ENCODE peak calls at places on chromosomes 12 and 14, in five cellular contexts. W, Y, U, Q and E are unnamed samples.

GRCh38 chr14:29528889-29529288 is 398.8 kb downstream of the PRKD1 start:
- DNase-seq in Q (peak; percentile 66), W (no peak), U (no peak), Y (no peak), E (no peak)

GRCh38 chr12:12890492-12890814 is 909 bp upstream of the GPRC5A start:
- DNase-seq in Q (no peak), U (no peak), Y (no peak), W (peak; percentile 79), E (no peak)

GRCh38 chr12:56628671-56629458 is 1.3 kb downstream of the BAZ2A start:
- DNase-seq in U (peak; percentile 35), W (peak; percentile 82), Y (peak; percentile 31), Q (peak; percentile 66), E (peak; percentile 84)

GRCh38 chr14:26598081-26598671 is 343 bp upstream of the NOVA1 start:
- DNase-seq in U (peak; percentile 93), Q (peak; percentile 89), Y (peak; percentile 77), W (peak; percentile 75), E (peak; percentile 75)

GRCh38 chr12:75481774-75482173 is 1.2 kb downstream of the GLIPR1 start:
- DNase-seq in U (no peak), Q (no peak), W (no peak), Y (no peak), E (no peak)

GRCh38 chr12:25972783-25973182 is 14.3 kb downstream of the RASSF8 start:
- DNase-seq in U (no peak), Y (no peak), Q (no peak), W (no peak), E (no peak)

GRCh38 chr14:100015251-100015655 is 50.0 kb upstream of the EVL start:
- DNase-seq in U (no peak), W (no peak), Y (no peak), Q (no peak), E (no peak)

GRCh38 chr12:14138495-14138894 is 157.1 kb upstream of the GRIN2B start:
- DNase-seq in U (peak; percentile 5), Q (peak; percentile 10), Y (no peak), W (no peak), E (no peak)

GRCh38 chr14:21867541-21867940 is 193.9 kb upstream of the OR4E1 start:
- DNase-seq in W (no peak), Y (no peak), Q (no peak), U (no peak), E (no peak)

GRCh38 chr12:58502236-58502635 is 418.1 kb downstream of the LRIG3 start:
- DNase-seq in U (no peak), Q (peak; percentile 41), W (no peak), Y (no peak), E (no peak)

GRCh38 chr14:63993992-63994391 is 141.2 kb downstream of the SYNE2 start:
- DNase-seq in Y (no peak), U (peak; percentile 13), W (no peak), Q (no peak), E (peak; percentile 4)

GRCh38 chr12:57201219-57201618 is 15.4 kb upstream of the NXPH4 start:
- DNase-seq in W (no peak), Y (no peak), Q (no peak), U (no peak), E (no peak)

GRCh38 chr12:2819810-2820209 is 7.3 kb downstream of the ITFG2 start:
- DNase-seq in Q (no peak), W (no peak), Y (no peak), U (no peak), E (no peak)

GRCh38 chr14:99257122-99257672 is 14.8 kb downstream of the BCL11B start:
- DNase-seq in U (no peak), Q (no peak), W (no peak), Y (no peak), E (no peak)

GRCh38 chr12:88578821-88579518 is 1.3 kb downstream of the KITLG start:
- DNase-seq in Q (peak; percentile 39), W (no peak), U (peak; percentile 52), Y (peak; percentile 37), E (peak; percentile 40)

GRCh38 chr12:47651368-47652254 is 54.2 kb downstream of the RPAP3 start:
- DNase-seq in Q (peak; percentile 87), W (peak; percentile 70), Y (peak; percentile 64), U (peak; percentile 75), E (peak; percentile 32)

GRCh38 chr12:69555461-69555860 is 29.8 kb upstream of the CCT2 start:
- DNase-seq in U (peak; percentile 51), Y (no peak), W (no peak), Q (peak; percentile 17), E (no peak)

GRCh38 chr14:53306926-53307325 is 153.8 kb upstream of the DDHD1 start:
- DNase-seq in Q (no peak), W (no peak), Y (peak; percentile 16), U (no peak), E (no peak)

GRCh38 chr12:51368640-51369517 is 22.3 kb downstream of the GALNT6 start:
- DNase-seq in Y (no peak), U (no peak), Q (no peak), W (peak; percentile 75), E (peak; percentile 71)

GRCh38 chr12:94149781-94150482 is 1.6 kb downstream of the PLXNC1 start:
- DNase-seq in U (peak; percentile 21), W (peak; percentile 71), Q (no peak), Y (no peak), E (peak; percentile 75)

GRCh38 chr12:86256169-86256568 is at the start of gene MGAT4C:
- DNase-seq in Q (peak; percentile 79), W (no peak), Y (no peak), U (no peak), E (no peak)

GRCh38 chr14:65187421-65188049 is 85.2 kb upstream of the MAX start:
- DNase-seq in Y (no peak), W (no peak), U (no peak), Q (no peak), E (no peak)

GRCh38 chr14:102442241-102443211 is 67.0 kb downstream of the ANKRD9 start:
- DNase-seq in Q (no peak), Y (peak; percentile 85), U (no peak), W (no peak), E (peak; percentile 94)

GRCh38 chr12:6626654-6627283 is 9.0 kb downstream of the LPAR5 start:
- DNase-seq in U (no peak), Y (no peak), W (no peak), Q (no peak), E (peak; percentile 45)

GRCh38 chr14:101466456-101467180 is 94.7 kb upstream of the DIO3 start:
- DNase-seq in W (peak; percentile 37), Q (no peak), Y (no peak), U (no peak), E (no peak)

GRCh38 chr12:22882559-22882958 is 257.6 kb downstream of the ETNK1 start:
- DNase-seq in U (no peak), Y (no peak), Q (no peak), W (no peak), E (no peak)

GRCh38 chr14:104970231-104971068 is 7.7 kb downstream of the AHNAK2 start:
- DNase-seq in W (no peak), Y (no peak), U (peak; percentile 90), Q (peak; percentile 37), E (peak; percentile 58)

GRCh38 chr12:50187084-50187900 is 20.1 kb upstream of the CERS5 start:
- DNase-seq in Y (no peak), U (no peak), W (no peak), Q (peak; percentile 75), E (no peak)

GRCh38 chr14:76584271-76584702 is 177.0 kb upstream of the VASH1 start:
- DNase-seq in Y (no peak), U (no peak), Q (peak; percentile 59), W (no peak), E (no peak)

GRCh38 chr14:103613517-103613916 is 15.5 kb upstream of the KLC1 start:
- DNase-seq in W (no peak), Y (peak; percentile 54), U (no peak), Q (no peak), E (no peak)

GRCh38 chr12:72493390-72493789 is 221.2 kb downstream of the TRHDE start:
- DNase-seq in U (no peak), W (no peak), Q (no peak), Y (no peak), E (no peak)

GRCh38 chr14:102209224-102209966 is 69.7 kb downstream of the WDR20 start:
- DNase-seq in U (peak; percentile 60), Y (peak; percentile 58), W (peak; percentile 35), Q (peak; percentile 28), E (no peak)

GRCh38 chr14:55505846-55506245 is 65.4 kb upstream of the TBPL2 start:
- DNase-seq in Y (no peak), U (no peak), Q (no peak), W (no peak), E (no peak)

GRCh38 chr12:87121908-87122307 is 865.7 kb upstream of the MGAT4C start:
- DNase-seq in W (no peak), U (no peak), Q (no peak), Y (no peak), E (no peak)

GRCh38 chr12:58295268-58295667 is 353.9 kb downstream of the ATP23 start:
- DNase-seq in Y (no peak), W (no peak), Q (no peak), U (no peak), E (no peak)

GRCh38 chr14:58244556-58245387 is at the start of gene PSMA3:
- DNase-seq in W (peak; percentile 99), U (peak; percentile 96), Y (peak; percentile 96), Q (peak; percentile 99), E (peak; percentile 98)
- TF ChIP-seq CTCF in W (no peak), U (no peak), Y (no peak), Q (no peak), E (no peak)

GRCh38 chr12:62760779-62761178 is 174.2 kb downstream of the PPM1H start:
- DNase-seq in U (peak; percentile 91), W (no peak), Y (peak; percentile 78), Q (no peak), E (no peak)
- H3K4me1 ChIP-seq in U (peaks cover 69% of the 10 kb centered on the region), W (peaks cover 12% of the 10 kb centered on the region), Y (peaks cover 56% of the 10 kb centered on the region), Q (no peaks in the 10 kb centered on the region), E (peaks cover 22% of the 10 kb centered on the region)

DNA sequence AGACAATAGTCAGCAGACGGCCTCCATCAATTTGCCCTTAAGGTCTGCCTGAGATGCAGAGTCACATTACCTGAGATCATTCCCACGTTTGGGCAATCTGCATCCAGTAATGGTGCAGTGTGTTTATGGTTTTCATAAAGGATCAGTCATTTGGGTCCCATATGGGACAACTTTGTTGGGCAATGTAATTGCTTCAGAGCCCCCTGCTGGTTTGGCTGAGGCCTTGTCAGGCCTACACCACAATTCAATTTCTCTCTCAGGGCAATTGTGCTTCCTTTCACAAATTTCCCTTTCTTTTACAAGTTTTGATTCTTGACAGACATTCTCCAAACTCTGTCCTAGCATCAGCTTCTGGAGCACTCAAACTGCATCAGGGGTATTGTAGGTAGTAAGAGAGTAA is 191.2 kb upstream of the SSTR1 start:
- DNase-seq in W (no peak), Y (peak; percentile 41), U (no peak), Q (peak; percentile 20), E (no peak)
- TF ChIP-seq CTCF in W (no peak), Y (peak; percentile 55), U (no peak), Q (peak; percentile 43), E (no peak)

DNA sequence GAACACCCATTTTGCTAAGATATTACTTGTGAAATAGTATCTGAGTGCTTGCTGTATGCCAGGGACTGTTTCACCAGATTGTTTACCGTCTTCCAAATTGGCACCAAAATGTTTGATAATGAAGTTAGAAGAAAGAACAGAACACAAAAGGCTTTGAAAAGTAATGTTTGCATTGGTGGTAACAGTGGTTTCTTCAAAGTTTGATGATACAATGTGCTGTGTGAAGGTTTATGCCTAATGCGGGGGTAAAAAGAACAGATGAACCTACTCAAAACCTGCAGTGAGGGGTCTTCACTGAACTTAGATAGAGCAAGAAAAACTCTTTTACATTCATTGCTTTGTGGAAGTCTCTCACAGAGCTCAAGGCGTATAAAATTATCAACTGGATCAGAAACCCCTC is 76.2 kb downstream of the PRKCH start:
- DNase-seq in Q (no peak), W (no peak), Y (no peak), U (no peak), E (no peak)
- H3K4me1 ChIP-seq in Q (no peaks in the 10 kb centered on the region), W (peaks cover 9% of the 10 kb centered on the region), Y (no peaks in the 10 kb centered on the region), U (peaks cover 5% of the 10 kb centered on the region), E (no peaks in the 10 kb centered on the region)